ENCODE peak calls at places on chromosome 6, in five cellular contexts. S is neural crest cell, Z is pancreas, M is IMR-90, J is heart right ventricle. N is an unnamed sample.

GRCh38 chr6:36595168-36595818 is 1.1 kb downstream of the SRSF3 start:
- DNase-seq in S (no peak), Z (peak), M (peak), J (peak), N (no peak)

GRCh38 chr6:54877713-54878317 is 31.2 kb downstream of the FAM83B start:
- DNase-seq in S (no peak), Z (no peak), M (no peak), J (no peak), N (no peak)

GRCh38 chr6:112041535-112041934 is 12.4 kb upstream of the CCN6 start:
- DNase-seq in S (peak), Z (no peak), M (no peak), J (no peak), N (no peak)

GRCh38 chr6:36809933-36810844 is 29.1 kb downstream of the CPNE5 start:
- DNase-seq in S (no peak), Z (no peak), M (no peak), J (no peak), N (no peak)

GRCh38 chr6:39493174-39493573 is 170.7 kb upstream of the KCNK16 start:
- DNase-seq in S (no peak), Z (no peak), M (no peak), J (no peak), N (no peak)

GRCh38 chr6:23282243-23283021 is 713.1 kb downstream of the HDGFL1 start:
- DNase-seq in S (no peak), Z (no peak), M (no peak), J (no peak), N (no peak)

GRCh38 chr6:149317656-149318571 is at the start of gene TAB2:
- DNase-seq in S (peak), Z (peak), M (no peak), J (peak), N (peak)

GRCh38 chr6:10561566-10562088 is 40.5 kb downstream of the GCNT2 start:
- DNase-seq in S (no peak), Z (no peak), M (no peak), J (no peak), N (no peak)

GRCh38 chr6:146110990-146111389 is 82.1 kb downstream of the GRM1 start:
- DNase-seq in S (no peak), Z (no peak), M (no peak), J (no peak), N (no peak)

GRCh38 chr6:129646617-129647016 is 63.4 kb downstream of the ARHGAP18 start:
- DNase-seq in S (no peak), Z (no peak), M (peak), J (no peak), N (no peak)

DNA sequence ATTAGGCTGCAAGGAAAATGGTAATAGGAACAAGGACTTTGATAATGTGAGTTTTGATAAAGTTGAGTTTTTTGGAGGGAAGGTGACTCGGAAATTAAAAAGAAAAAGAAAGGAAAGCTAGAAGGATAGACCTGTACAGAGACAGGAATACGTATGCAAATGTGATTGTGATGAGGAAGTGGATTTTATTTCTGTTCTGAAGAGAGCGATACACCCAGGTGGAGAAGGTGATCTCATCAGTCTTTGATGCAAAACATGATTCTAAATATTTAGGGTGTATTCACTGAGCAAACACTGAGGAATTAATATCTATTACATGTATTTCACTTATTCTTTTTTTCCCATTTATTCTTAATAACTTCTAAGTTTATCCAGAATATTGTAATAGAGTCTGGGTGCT is 9.2 kb upstream of the PLEKHG1 start:
- DNase-seq in S (no peak), Z (no peak), M (no peak), J (no peak), N (no peak)
- TF ChIP-seq CTCF in S (no peak), Z (no peak), M (no peak), J (no peak), N (no peak)

GRCh38 chr6:8657522-8657921 is 222.2 kb upstream of the SLC35B3 start:
- DNase-seq in S (no peak), Z (no peak), M (no peak), J (no peak), N (no peak)
- TF ChIP-seq CTCF in S (no peak), Z (no peak), M (no peak), J (no peak), N (no peak)

GRCh38 chr6:152859225-152859624 is 108.6 kb downstream of the VIP start:
- DNase-seq in S (no peak), Z (no peak), M (no peak), J (no peak), N (no peak)

GRCh38 chr6:152858151-152858550 is 107.6 kb downstream of the VIP start:
- DNase-seq in S (no peak), Z (no peak), M (no peak), J (no peak), N (no peak)

GRCh38 chr6:152863618-152864326 is 113.2 kb downstream of the VIP start:
- DNase-seq in S (peak), Z (peak), M (peak), J (peak), N (no peak)
- TF ChIP-seq CTCF in S (peak), Z (peak), M (peak), J (peak), N (peak)

GRCh38 chr6:158595223-158595622 is 35.3 kb downstream of the TMEM181 start:
- DNase-seq in S (no peak), Z (no peak), M (no peak), J (no peak), N (no peak)
- TF ChIP-seq CTCF in S (peak), Z (no peak), M (peak), J (peak), N (no peak)

N was measured in psoas muscle.